ENCODE peak calls at places on chromosomes 4 and X, in seven cellular contexts. R is HFF-Myc, S is breast epithelium, I is activated gamma-delta T cell treated with Interleukin-2 at 50 U/mL for 16 hours, C is DMS79, Y is transverse colon, Q is M059J. A is an unnamed sample.

GRCh38 chrX:12076046-12076445 is 62.2 kb upstream of the FRMPD4 start:
- DNase-seq in R (no peak), S (no peak), I (no peak), C (no peak), Y (no peak), Q (peak; percentile 41), A (no peak)

GRCh38 chr4:92521941-92522340 is 218.2 kb downstream of the GRID2 start:
- DNase-seq in R (no peak), S (no peak), I (no peak), C (no peak), Y (no peak), Q (no peak), A (no peak)

GRCh38 chrX:109839694-109840358 is 106.8 kb upstream of the ACSL4 start:
- DNase-seq in R (no peak), S (no peak), I (no peak), C (no peak), Y (no peak), Q (peak; percentile 78), A (no peak)

GRCh38 chr4:184408711-184409081 is 65.7 kb downstream of the IRF2 start:
- DNase-seq in R (no peak), S (no peak), I (no peak), C (no peak), Y (no peak), Q (no peak), A (no peak)

GRCh38 chrX:39764441-39764914 is 333.3 kb downstream of the BCOR start:
- DNase-seq in R (no peak), S (no peak), I (no peak), C (no peak), Y (no peak), Q (peak; percentile 69), A (no peak)

GRCh38 chrX:65451663-65452062 is 82.9 kb downstream of the LAS1L start:
- DNase-seq in R (no peak), S (no peak), I (no peak), C (no peak), Y (peak; percentile 8), Q (peak; percentile 11), A (no peak)

GRCh38 chr4:150242820-150243458 is 164.7 kb downstream of the DCLK2 start:
- DNase-seq in R (no peak), S (no peak), I (no peak), C (no peak), Y (no peak), Q (peak; percentile 49), A (no peak)

GRCh38 chrX:12426420-12426819 is 288.1 kb downstream of the FRMPD4 start:
- DNase-seq in R (no peak), S (no peak), I (no peak), C (no peak), Y (no peak), Q (no peak), A (no peak)

GRCh38 chrX:133985164-133986007 is at the start of gene GPC3:
- DNase-seq in R (no peak), S (no peak), I (peak; percentile 14), C (no peak), Y (peak; percentile 27), Q (peak; percentile 5), A (no peak)

GRCh38 chrX:149032449-149032848 is 472.7 kb downstream of the IDS start:
- DNase-seq in R (no peak), S (no peak), I (no peak), C (no peak), Y (no peak), Q (no peak), A (no peak)